ENCODE peak calls at places on chromosomes 13 and 19, in seven cellular contexts. I is breast epithelium, X is sigmoid colon, P is IMR-90, G is uterus, Y is gastrocnemius medialis, L is stomach. M is an unnamed sample.

GRCh38 chr19:9018163-9018875 is 8.1 kb upstream of the MUC16 start:
- DNase-seq in I (no peak), X (no peak), P (no peak), G (peak; percentile 31), Y (no peak), L (no peak), M (no peak)

GRCh38 chr13:97226788-97227627 is 4.9 kb downstream of the MBNL2 start:
- DNase-seq in I (no peak), X (peak; percentile 83), P (no peak), G (no peak), Y (no peak), L (peak; percentile 34), M (no peak)

GRCh38 chr19:40279120-40279551 is 6.0 kb downstream of the AKT2 start:
- DNase-seq in I (no peak), X (peak; percentile 87), P (peak; percentile 38), G (peak; percentile 67), Y (no peak), L (no peak), M (peak; percentile 56)

GRCh38 chr13:95288899-95289500 is 12.3 kb downstream of the ABCC4 start:
- DNase-seq in I (no peak), X (no peak), P (no peak), G (no peak), Y (no peak), L (no peak), M (no peak)

GRCh38 chr13:74966814-74967213 is 515.2 kb downstream of the TBC1D4 start:
- DNase-seq in I (no peak), X (no peak), P (no peak), G (no peak), Y (no peak), L (no peak), M (no peak)

GRCh38 chr13:30142502-30143211 is 164.7 kb downstream of the KATNAL1 start:
- DNase-seq in I (peak; percentile 65), X (peak; percentile 88), P (peak; percentile 99), G (peak; percentile 73), Y (no peak), L (no peak), M (no peak)

GRCh38 chr13:93814658-93815057 is 588.1 kb downstream of the GPC6 start:
- DNase-seq in I (no peak), X (no peak), P (no peak), G (no peak), Y (no peak), L (no peak), M (no peak)

GRCh38 chr13:98490195-98490771 is 86.6 kb downstream of the STK24 start:
- DNase-seq in I (no peak), X (no peak), P (no peak), G (no peak), Y (no peak), L (no peak), M (no peak)

GRCh38 chr13:24864579-24864978 is 100.6 kb downstream of the RNF17 start:
- DNase-seq in I (no peak), X (no peak), P (no peak), G (no peak), Y (no peak), L (no peak), M (no peak)

GRCh38 chr19:13050274-13050673 is 52.4 kb downstream of the LYL1 start:
- DNase-seq in I (no peak), X (no peak), P (no peak), G (no peak), Y (no peak), L (no peak), M (no peak)

GRCh38 chr19:48656840-48657474 is 11.0 kb upstream of the CA11 start:
- DNase-seq in I (no peak), X (no peak), P (peak; percentile 95), G (no peak), Y (no peak), L (no peak), M (no peak)

GRCh38 chr19:4984106-4984380 is 15.1 kb downstream of the KDM4B start:
- DNase-seq in I (no peak), X (no peak), P (no peak), G (no peak), Y (no peak), L (no peak), M (no peak)

GRCh38 chr19:44764975-44765948 is 12.4 kb upstream of the CBLC start:
- DNase-seq in I (no peak), X (peak; percentile 64), P (no peak), G (no peak), Y (no peak), L (no peak), M (no peak)

GRCh38 chr13:51148952-51149573 is 38.0 kb upstream of the C13orf42 start:
- DNase-seq in I (no peak), X (no peak), P (peak; percentile 45), G (peak; percentile 28), Y (no peak), L (no peak), M (no peak)

GRCh38 chr13:91042870-91043269 is 304.6 kb upstream of the MIR17HG start:
- DNase-seq in I (no peak), X (no peak), P (no peak), G (no peak), Y (no peak), L (no peak), M (no peak)

GRCh38 chr19:5038631-5039271 is 69.8 kb downstream of the KDM4B start:
- DNase-seq in I (no peak), X (no peak), P (peak; percentile 24), G (no peak), Y (no peak), L (peak; percentile 40), M (no peak)

GRCh38 chr19:38711726-38712153 is 32.5 kb downstream of the CAPN12 start:
- DNase-seq in I (no peak), X (peak; percentile 90), P (peak; percentile 97), G (no peak), Y (no peak), L (no peak), M (no peak)

DNA sequence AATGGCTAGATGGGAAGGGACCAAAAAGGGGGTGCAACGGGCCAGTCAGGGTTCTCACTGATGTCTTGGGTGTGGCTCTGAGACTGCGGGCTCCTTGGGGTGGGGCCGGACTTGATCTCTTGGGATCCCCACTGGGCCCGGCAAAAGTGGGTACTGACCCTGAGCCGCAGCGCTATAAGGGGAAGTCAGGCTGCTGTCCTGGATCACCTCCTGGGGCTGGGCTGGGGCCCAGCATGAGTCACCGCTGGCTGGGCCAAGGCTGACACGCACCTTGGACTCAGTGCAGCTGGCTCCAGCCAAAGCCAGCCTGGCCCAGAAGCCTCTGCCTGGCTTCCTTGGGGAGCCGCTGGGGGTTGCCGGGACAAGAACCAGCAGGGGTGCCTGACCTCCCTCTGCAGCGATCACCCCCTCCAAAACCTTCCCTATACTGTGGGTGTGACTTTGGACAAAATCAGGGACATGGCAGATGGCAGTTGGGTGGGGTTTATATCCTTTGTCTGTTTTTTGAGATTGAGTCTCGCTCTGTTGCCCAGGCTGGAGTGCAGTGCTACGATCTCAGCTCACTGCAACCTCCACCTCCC is 614 bp upstream of the IQCN start:
- DNase-seq in I (peak; percentile 84), X (peak; percentile 96), P (peak; percentile 89), G (peak; percentile 89), Y (peak; percentile 82), L (peak; percentile 89), M (peak; percentile 94)
- TF ChIP-seq POLR2A in I (peak; percentile 15), X (no peak), P (peak; percentile 85), G (no peak), Y (no peak), L (no peak), M (no peak)

GRCh38 chr19:50820549-50821247 is 2.9 kb downstream of the KLK1 start:
- DNase-seq in I (no peak), X (no peak), P (no peak), G (no peak), Y (no peak), L (no peak), M (no peak)

GRCh38 chr19:50819636-50820035 is 4.0 kb downstream of the KLK1 start:
- DNase-seq in I (no peak), X (no peak), P (no peak), G (no peak), Y (no peak), L (no peak), M (no peak)

GRCh38 chr19:50817941-50818858 is 5.4 kb downstream of the KLK1 start:
- DNase-seq in I (no peak), X (no peak), P (no peak), G (no peak), Y (no peak), L (peak; percentile 48), M (no peak)

GRCh38 chr19:50820086-50820485 is 3.5 kb downstream of the KLK1 start:
- DNase-seq in I (no peak), X (no peak), P (no peak), G (no peak), Y (no peak), L (no peak), M (no peak)

GRCh38 chr19:50818859-50819472 is 4.6 kb downstream of the KLK1 start:
- DNase-seq in I (no peak), X (no peak), P (no peak), G (no peak), Y (no peak), L (no peak), M (no peak)
- H3K4me1 ChIP-seq in I (no peaks in the 10 kb centered on the region), X (no peaks in the 10 kb centered on the region), P (no peaks in the 10 kb centered on the region), G (no peaks in the 10 kb centered on the region), Y (no peaks in the 10 kb centered on the region), L (peaks cover 22% of the 10 kb centered on the region), M (no peaks in the 10 kb centered on the region)

DNA sequence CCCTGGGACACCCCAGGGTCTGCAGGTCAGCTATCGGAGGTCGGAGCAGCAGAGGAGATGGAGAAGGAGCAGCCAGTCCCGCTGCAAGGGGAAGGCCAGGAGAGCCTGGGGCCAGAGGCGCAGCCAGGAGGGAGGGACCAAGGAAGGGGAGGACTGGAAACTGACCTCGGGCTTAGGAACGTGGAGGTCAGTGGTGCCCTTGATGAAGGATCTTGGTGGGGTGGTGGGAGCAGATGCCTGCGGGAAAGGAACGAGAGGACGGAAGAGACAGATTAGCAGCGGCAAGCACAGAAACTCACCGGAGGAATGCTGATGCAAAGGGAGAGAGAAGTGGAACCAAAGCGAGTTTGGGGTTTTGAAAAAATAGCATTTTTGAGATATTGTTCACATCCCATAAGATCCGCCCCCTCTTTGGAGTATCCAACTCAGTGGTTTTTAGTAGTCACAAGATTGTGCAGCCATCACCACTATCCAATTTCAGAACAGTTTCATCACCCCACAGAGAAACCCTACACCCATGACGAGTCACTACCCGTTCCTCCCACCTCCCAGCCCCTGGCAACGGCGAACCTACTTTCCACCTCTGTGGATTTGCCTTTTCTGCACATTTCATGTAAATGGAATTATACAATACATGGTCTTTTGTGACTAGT is 22.1 kb downstream of the PLEKHF1 start:
- DNase-seq in I (no peak), X (peak; percentile 86), P (peak; percentile 98), G (peak; percentile 82), Y (peak; percentile 87), L (no peak), M (no peak)
- TF ChIP-seq POLR2A in I (no peak), X (no peak), P (peak; percentile 49), G (peak; percentile 23), Y (peak; percentile 7), L (no peak), M (no peak)

DNA sequence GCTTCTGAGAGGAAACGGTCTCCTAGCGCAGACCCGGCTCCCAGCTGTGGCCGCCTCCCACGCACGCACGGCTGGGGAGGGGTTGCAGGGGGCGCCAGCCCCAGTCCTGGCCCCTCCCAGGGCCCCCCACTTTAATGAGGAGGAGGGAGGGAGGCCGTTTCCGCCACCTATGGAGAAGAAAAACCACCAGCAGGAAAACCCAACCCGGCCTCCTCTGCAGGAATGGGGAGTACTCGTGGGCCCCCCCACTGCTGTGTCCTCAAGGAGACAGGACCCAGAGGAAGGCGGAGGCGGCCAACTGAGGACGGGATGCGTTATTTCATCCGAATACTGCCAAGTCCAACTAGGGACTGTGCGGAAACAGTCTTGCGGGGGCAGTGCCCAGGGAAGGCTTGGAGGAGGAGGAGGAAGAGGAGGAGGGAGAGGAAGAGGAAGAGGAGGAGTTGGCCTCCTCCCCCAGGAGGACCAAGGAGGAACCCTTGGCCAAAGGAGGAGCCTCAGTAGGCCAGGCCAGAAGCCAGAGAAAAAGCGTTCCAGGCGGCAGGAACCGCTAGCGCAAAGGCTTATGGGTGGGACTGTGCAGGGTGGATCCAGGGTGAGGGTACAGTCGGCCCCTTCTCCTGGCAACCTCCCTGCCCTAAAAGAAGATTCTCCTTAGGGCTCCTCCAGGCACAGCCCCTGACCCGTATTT is 3.9 kb upstream of the SSBP4 start:
- DNase-seq in I (no peak), X (peak; percentile 92), P (peak; percentile 66), G (peak; percentile 96), Y (no peak), L (no peak), M (peak; percentile 60)
- H3K4me1 ChIP-seq in I (peaks cover 22% of the 10 kb centered on the region), X (no peaks in the 10 kb centered on the region), P (peaks cover 34% of the 10 kb centered on the region), G (no peaks in the 10 kb centered on the region), Y (peaks cover 38% of the 10 kb centered on the region), L (peaks cover 56% of the 10 kb centered on the region), M (peaks cover 41% of the 10 kb centered on the region)

M was measured in right lobe of liver.